ENCODE peak calls at places on chromosomes 1 and 21, in four cellular contexts. One of them, this sample, is unnamed.

GRCh38 chr1:22096036-22096435 is 43.5 kb downstream of the CDC42 start:
- DNase-seq in heart left ventricle: no peak
- DNase-seq in AG10803: no peak
- DNase-seq in caudate nucleus: no peak
- DNase-seq in this sample: no peak

GRCh38 chr1:195335541-195335940 is 1272.7 kb downstream of the KCNT2 start:
- DNase-seq in heart left ventricle: no peak
- DNase-seq in AG10803: peak
- DNase-seq in caudate nucleus: no peak
- DNase-seq in this sample: no peak

GRCh38 chr1:218850367-218850766 is 323.3 kb upstream of the LYPLAL1 start:
- DNase-seq in heart left ventricle: no peak
- DNase-seq in AG10803: peak
- DNase-seq in caudate nucleus: no peak
- DNase-seq in this sample: no peak

GRCh38 chr1:109248444-109248796 is 919 bp upstream of the CELSR2 start:
- DNase-seq in heart left ventricle: no peak
- DNase-seq in AG10803: no peak
- DNase-seq in caudate nucleus: no peak
- DNase-seq in this sample: no peak

GRCh38 chr1:246567258-246568235 is 1.3 kb downstream of the CNST start:
- DNase-seq in heart left ventricle: no peak
- DNase-seq in AG10803: peak
- DNase-seq in caudate nucleus: no peak
- DNase-seq in this sample: peak

GRCh38 chr21:33747420-33747819 is 105.1 kb downstream of the ITSN1 start:
- DNase-seq in heart left ventricle: no peak
- DNase-seq in AG10803: no peak
- DNase-seq in caudate nucleus: no peak
- DNase-seq in this sample: no peak

GRCh38 chr1:200883118-200883517 is 10.3 kb downstream of the GPR25 start:
- DNase-seq in heart left ventricle: no peak
- DNase-seq in AG10803: no peak
- DNase-seq in caudate nucleus: no peak
- DNase-seq in this sample: no peak

GRCh38 chr1:58950897-58951296 is 167.1 kb upstream of the JUN start:
- DNase-seq in heart left ventricle: no peak
- DNase-seq in AG10803: no peak
- DNase-seq in caudate nucleus: no peak
- DNase-seq in this sample: no peak

GRCh38 chr1:161502181-161502580 is 3.1 kb upstream of the FCGR2A start:
- DNase-seq in heart left ventricle: no peak
- DNase-seq in AG10803: no peak
- DNase-seq in caudate nucleus: no peak
- DNase-seq in this sample: no peak

GRCh38 chr1:244953865-244954264 is 89.5 kb upstream of the HNRNPU start:
- DNase-seq in heart left ventricle: no peak
- DNase-seq in AG10803: no peak
- DNase-seq in caudate nucleus: no peak
- DNase-seq in this sample: no peak

GRCh38 chr1:1826356-1827088 is 48.3 kb upstream of the NADK start:
- DNase-seq in heart left ventricle: no peak
- DNase-seq in AG10803: peak
- DNase-seq in caudate nucleus: no peak
- DNase-seq in this sample: no peak

GRCh38 chr1:46526013-46526688 is 25.3 kb downstream of the KNCN start:
- DNase-seq in heart left ventricle: no peak
- DNase-seq in AG10803: no peak
- DNase-seq in caudate nucleus: no peak
- DNase-seq in this sample: no peak

GRCh38 chr21:31781737-31782136 is 49.8 kb upstream of the SCAF4 start:
- DNase-seq in heart left ventricle: peak
- DNase-seq in AG10803: peak
- DNase-seq in caudate nucleus: no peak
- DNase-seq in this sample: peak

GRCh38 chr1:58619286-58620054 is 42.4 kb upstream of the TACSTD2 start:
- DNase-seq in heart left ventricle: no peak
- DNase-seq in AG10803: no peak
- DNase-seq in caudate nucleus: no peak
- DNase-seq in this sample: no peak

GRCh38 chr1:201329286-201329685 is 46.0 kb downstream of the PKP1 start:
- DNase-seq in heart left ventricle: peak
- DNase-seq in AG10803: peak
- DNase-seq in caudate nucleus: no peak
- DNase-seq in this sample: no peak

GRCh38 chr1:223258751-223259177 is 105.2 kb downstream of the SUSD4 start:
- DNase-seq in heart left ventricle: no peak
- DNase-seq in AG10803: peak
- DNase-seq in caudate nucleus: no peak
- DNase-seq in this sample: no peak

GRCh38 chr1:21295059-21295401 is 4.8 kb upstream of the ECE1 start:
- DNase-seq in heart left ventricle: no peak
- DNase-seq in AG10803: no peak
- DNase-seq in caudate nucleus: no peak
- DNase-seq in this sample: no peak

GRCh38 chr1:225919906-225920305 is 4.1 kb downstream of the PYCR2 start:
- DNase-seq in heart left ventricle: peak
- DNase-seq in AG10803: peak
- DNase-seq in caudate nucleus: peak
- DNase-seq in this sample: peak

GRCh38 chr21:43866659-43867331 is 1.8 kb downstream of the AGPAT3 start:
- DNase-seq in heart left ventricle: no peak
- DNase-seq in AG10803: no peak
- DNase-seq in caudate nucleus: no peak
- DNase-seq in this sample: no peak

GRCh38 chr1:185398599-185398998 is 81.6 kb upstream of the IVNS1ABP start:
- DNase-seq in heart left ventricle: no peak
- DNase-seq in AG10803: no peak
- DNase-seq in caudate nucleus: no peak
- DNase-seq in this sample: no peak

GRCh38 chr1:202272446-202272845 is 69.3 kb downstream of the UBE2T start:
- DNase-seq in heart left ventricle: no peak
- DNase-seq in AG10803: no peak
- DNase-seq in caudate nucleus: no peak
- DNase-seq in this sample: no peak

GRCh38 chr1:93453911-93454310 is 6.0 kb downstream of the FNBP1L start:
- DNase-seq in heart left ventricle: no peak
- DNase-seq in AG10803: no peak
- DNase-seq in caudate nucleus: no peak
- DNase-seq in this sample: no peak

GRCh38 chr1:25167269-25168192 is 64.8 kb downstream of the SYF2 start:
- DNase-seq in heart left ventricle: no peak
- DNase-seq in AG10803: no peak
- DNase-seq in caudate nucleus: no peak
- DNase-seq in this sample: no peak

GRCh38 chr1:60279798-60280197 is 206.2 kb upstream of the C1orf87 start:
- DNase-seq in heart left ventricle: no peak
- DNase-seq in AG10803: peak
- DNase-seq in caudate nucleus: no peak
- DNase-seq in this sample: no peak

GRCh38 chr1:169044971-169045370 is 61.5 kb upstream of the ATP1B1 start:
- DNase-seq in heart left ventricle: no peak
- DNase-seq in AG10803: no peak
- DNase-seq in caudate nucleus: no peak
- DNase-seq in this sample: no peak

GRCh38 chr1:160868141-160868540 is 5.5 kb upstream of the CD244 start:
- DNase-seq in heart left ventricle: no peak
- DNase-seq in AG10803: no peak
- DNase-seq in caudate nucleus: no peak
- DNase-seq in this sample: no peak

GRCh38 chr1:34113887-34114286 is 51.1 kb downstream of the CSMD2 start:
- DNase-seq in heart left ventricle: no peak
- DNase-seq in AG10803: peak
- DNase-seq in caudate nucleus: no peak
- DNase-seq in this sample: no peak

GRCh38 chr1:45356186-45356585 is 15.9 kb upstream of the MUTYH start:
- DNase-seq in heart left ventricle: no peak
- DNase-seq in AG10803: no peak
- DNase-seq in caudate nucleus: no peak
- DNase-seq in this sample: no peak

GRCh38 chr1:65509912-65510680 is 89.6 kb downstream of the LEPR start:
- DNase-seq in heart left ventricle: no peak
- DNase-seq in AG10803: peak
- DNase-seq in caudate nucleus: no peak
- DNase-seq in this sample: no peak

GRCh38 chr1:155322571-155322952 is 1.9 kb downstream of the RUSC1 start:
- DNase-seq in heart left ventricle: peak
- DNase-seq in AG10803: no peak
- DNase-seq in caudate nucleus: no peak
- DNase-seq in this sample: peak

GRCh38 chr1:174794861-174795260 is 204.9 kb upstream of the CACYBP start:
- DNase-seq in heart left ventricle: no peak
- DNase-seq in AG10803: no peak
- DNase-seq in caudate nucleus: no peak
- DNase-seq in this sample: no peak

GRCh38 chr1:186958520-186958919 is 129.8 kb downstream of the PLA2G4A start:
- DNase-seq in heart left ventricle: no peak
- DNase-seq in AG10803: peak
- DNase-seq in caudate nucleus: no peak
- DNase-seq in this sample: no peak

GRCh38 chr1:200628223-200628868 is 7.8 kb upstream of the KIF14 start:
- DNase-seq in heart left ventricle: no peak
- DNase-seq in AG10803: no peak
- DNase-seq in caudate nucleus: no peak
- DNase-seq in this sample: no peak